ENCODE peak calls at places on chromosomes 7 and 10, in five cellular contexts. One of them, this sample, is unnamed.

GRCh38 chr7:35035511-35035921 is 1.8 kb downstream of the DPY19L1 start:
- DNase-seq in mesenchymal stem cell: peak
- DNase-seq in neuronal stem cell: no peak
- DNase-seq in H9: no peak
- DNase-seq in H1: no peak
- DNase-seq in this sample: no peak

GRCh38 chr10:119350529-119351001 is 143.2 kb downstream of the GRK5 start:
- DNase-seq in mesenchymal stem cell: no peak
- DNase-seq in neuronal stem cell: no peak
- DNase-seq in H9: no peak
- DNase-seq in H1: no peak
- DNase-seq in this sample: peak

GRCh38 chr10:44920252-44920651 is 9.1 kb downstream of the TMEM72 start:
- DNase-seq in mesenchymal stem cell: no peak
- DNase-seq in neuronal stem cell: no peak
- DNase-seq in H9: no peak
- DNase-seq in H1: peak
- DNase-seq in this sample: no peak

GRCh38 chr10:18043607-18044006 is 91.9 kb downstream of the SLC39A12 start:
- DNase-seq in mesenchymal stem cell: no peak
- DNase-seq in neuronal stem cell: no peak
- DNase-seq in H9: no peak
- DNase-seq in H1: no peak
- DNase-seq in this sample: no peak

GRCh38 chr10:69874464-69874863 is 72.8 kb downstream of the COL13A1 start:
- DNase-seq in mesenchymal stem cell: peak
- DNase-seq in neuronal stem cell: no peak
- DNase-seq in H9: no peak
- DNase-seq in H1: no peak
- DNase-seq in this sample: no peak

GRCh38 chr7:1846331-1847065 is 176.4 kb downstream of the ELFN1 start:
- DNase-seq in mesenchymal stem cell: no peak
- DNase-seq in neuronal stem cell: no peak
- DNase-seq in H9: no peak
- DNase-seq in H1: no peak
- DNase-seq in this sample: no peak

GRCh38 chr7:155483245-155483644 is 25.3 kb downstream of the EN2 start:
- DNase-seq in mesenchymal stem cell: no peak
- DNase-seq in neuronal stem cell: no peak
- DNase-seq in H9: no peak
- DNase-seq in H1: no peak
- DNase-seq in this sample: no peak

GRCh38 chr10:72379776-72380175 is 25.1 kb upstream of the DNAJB12 start:
- DNase-seq in mesenchymal stem cell: no peak
- DNase-seq in neuronal stem cell: no peak
- DNase-seq in H9: no peak
- DNase-seq in H1: no peak
- DNase-seq in this sample: no peak

GRCh38 chr7:150904342-150904909 is 52.1 kb downstream of the AOC1 start:
- DNase-seq in mesenchymal stem cell: no peak
- DNase-seq in neuronal stem cell: no peak
- DNase-seq in H9: no peak
- DNase-seq in H1: no peak
- DNase-seq in this sample: no peak

GRCh38 chr7:107773027-107773426 is 29.1 kb downstream of the CBLL1 start:
- DNase-seq in mesenchymal stem cell: no peak
- DNase-seq in neuronal stem cell: no peak
- DNase-seq in H9: no peak
- DNase-seq in H1: no peak
- DNase-seq in this sample: no peak

GRCh38 chr7:107768263-107768662 is 24.3 kb downstream of the CBLL1 start:
- DNase-seq in mesenchymal stem cell: no peak
- DNase-seq in neuronal stem cell: no peak
- DNase-seq in H9: no peak
- DNase-seq in H1: no peak
- DNase-seq in this sample: peak

GRCh38 chr7:107767391-107767790 is 23.4 kb downstream of the CBLL1 start:
- DNase-seq in mesenchymal stem cell: no peak
- DNase-seq in neuronal stem cell: no peak
- DNase-seq in H9: no peak
- DNase-seq in H1: no peak
- DNase-seq in this sample: no peak
- H3K4ac ChIP-seq in mesenchymal stem cell: no peak
- H3K4ac ChIP-seq in neuronal stem cell: no peak
- H3K4ac ChIP-seq in H9: no peak
- H3K4ac ChIP-seq in H1: no peak
- H3K4ac ChIP-seq in this sample: no peak

DNA sequence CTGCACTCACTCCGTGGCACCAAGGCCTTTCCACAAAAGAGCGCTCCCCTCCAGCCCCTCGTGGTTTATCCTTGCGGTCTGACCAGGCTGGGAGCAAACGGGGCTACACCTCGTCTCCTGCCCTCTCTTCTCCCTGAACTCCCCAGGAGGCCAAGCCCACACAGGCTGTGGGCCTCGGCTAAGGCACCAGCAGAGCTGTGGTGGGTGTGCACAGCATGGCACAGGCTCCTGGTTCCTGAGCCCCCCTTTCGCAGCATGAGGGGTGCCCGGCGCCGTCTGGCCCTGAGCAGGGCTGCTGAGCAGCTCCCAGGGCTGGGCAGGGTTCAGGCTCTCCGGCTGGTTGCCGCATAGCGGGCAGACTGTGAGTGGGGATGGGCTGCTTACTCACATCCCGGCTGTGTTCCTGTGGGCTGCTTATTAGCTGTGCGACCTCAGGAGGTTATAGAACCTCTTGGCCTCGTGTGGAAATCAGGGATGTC is 90.4 kb downstream of the ZMIZ1 start:
- DNase-seq in mesenchymal stem cell: peak
- DNase-seq in neuronal stem cell: no peak
- DNase-seq in H9: no peak
- DNase-seq in H1: no peak
- DNase-seq in this sample: no peak
- H3K23ac ChIP-seq in mesenchymal stem cell: peak
- H3K23ac ChIP-seq in neuronal stem cell: peak
- H3K23ac ChIP-seq in H9: no peak
- H3K23ac ChIP-seq in H1: no peak
- H3K23ac ChIP-seq in this sample: no peak

DNA sequence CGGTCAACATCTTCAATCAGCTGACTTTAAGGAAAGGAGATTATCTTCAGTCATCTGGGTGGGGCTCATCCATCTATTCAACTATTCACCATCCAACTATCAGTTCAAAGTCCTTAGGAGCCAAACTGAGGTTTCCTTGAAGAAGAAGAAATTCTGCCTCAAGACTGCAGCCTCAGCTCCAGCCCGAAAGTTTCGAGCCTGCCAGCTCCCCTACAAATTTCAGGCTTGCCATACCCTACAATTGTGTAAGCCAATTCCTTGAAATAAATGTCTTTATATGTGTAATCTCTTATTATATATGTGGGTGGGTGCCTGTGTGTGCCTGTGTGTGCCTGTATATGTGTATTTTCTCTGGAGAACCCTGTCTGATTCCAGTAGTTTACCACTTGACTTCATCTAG is 447.8 kb downstream of the INHBA start:
- DNase-seq in mesenchymal stem cell: no peak
- DNase-seq in neuronal stem cell: no peak
- DNase-seq in H9: no peak
- DNase-seq in H1: no peak
- DNase-seq in this sample: no peak
- H3K4ac ChIP-seq in mesenchymal stem cell: no peak
- H3K4ac ChIP-seq in neuronal stem cell: no peak
- H3K4ac ChIP-seq in H9: no peak
- H3K4ac ChIP-seq in H1: no peak
- H3K4ac ChIP-seq in this sample: no peak

DNA sequence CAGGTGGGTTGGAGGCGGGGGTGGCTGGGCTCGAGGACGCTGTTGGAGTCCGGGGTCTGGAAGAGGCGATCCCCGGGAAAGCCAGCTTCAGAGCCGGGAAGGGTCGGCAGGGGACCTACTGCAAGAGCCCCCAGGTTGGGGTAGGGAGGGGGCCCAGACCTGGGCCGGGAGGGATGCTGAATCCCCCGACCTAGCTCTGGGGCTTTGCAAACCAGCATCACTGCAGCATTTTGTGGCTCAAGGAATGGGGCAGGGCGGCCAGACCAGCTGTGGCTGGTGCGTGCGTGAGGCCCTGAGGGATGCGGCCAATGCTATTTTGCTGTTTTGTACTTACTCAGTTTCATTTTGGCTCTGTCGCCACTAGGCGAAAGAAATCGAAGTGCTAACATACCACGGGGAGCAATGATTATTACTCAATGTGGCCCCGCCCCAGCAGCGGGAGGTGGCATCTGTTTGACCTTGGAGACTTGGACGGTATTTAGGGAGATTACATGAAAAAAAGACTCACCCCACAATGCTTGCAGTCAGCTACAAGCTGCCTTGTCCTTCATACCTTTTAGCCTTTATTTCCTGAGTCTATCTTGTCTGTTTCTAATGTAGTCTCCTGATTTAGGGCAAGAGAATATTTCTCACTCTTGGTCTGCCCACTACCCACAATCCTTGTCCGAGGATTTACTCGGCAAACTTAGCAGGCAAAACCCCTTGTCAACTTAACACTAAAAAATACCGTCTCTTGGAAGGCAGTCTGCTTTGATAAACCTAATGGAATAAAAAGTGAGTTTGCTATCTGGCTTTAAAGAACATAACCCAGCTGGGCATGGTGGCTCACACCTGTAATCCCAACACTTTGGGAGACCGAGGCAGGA is 16.2 kb downstream of the HSPB1 start:
- DNase-seq in mesenchymal stem cell: peak
- DNase-seq in neuronal stem cell: peak
- DNase-seq in H9: peak
- DNase-seq in H1: no peak
- DNase-seq in this sample: peak
- H3K23ac ChIP-seq in mesenchymal stem cell: peak
- H3K23ac ChIP-seq in neuronal stem cell: peak
- H3K23ac ChIP-seq in H9: no peak
- H3K23ac ChIP-seq in H1: no peak
- H3K23ac ChIP-seq in this sample: no peak

GRCh38 chr7:20778063-20778721 is 8.5 kb downstream of the SP8 start:
- DNase-seq in mesenchymal stem cell: peak
- DNase-seq in neuronal stem cell: peak
- DNase-seq in H9: peak
- DNase-seq in H1: peak
- DNase-seq in this sample: peak

GRCh38 chr7:20777377-20778062 is 9.2 kb downstream of the SP8 start:
- DNase-seq in mesenchymal stem cell: no peak
- DNase-seq in neuronal stem cell: no peak
- DNase-seq in H9: no peak
- DNase-seq in H1: peak
- DNase-seq in this sample: no peak

GRCh38 chr7:20779041-20779440 is 7.6 kb downstream of the SP8 start:
- DNase-seq in mesenchymal stem cell: no peak
- DNase-seq in neuronal stem cell: no peak
- DNase-seq in H9: no peak
- DNase-seq in H1: no peak
- DNase-seq in this sample: no peak

GRCh38 chr7:20776942-20777341 is 9.7 kb downstream of the SP8 start:
- DNase-seq in mesenchymal stem cell: no peak
- DNase-seq in neuronal stem cell: no peak
- DNase-seq in H9: peak
- DNase-seq in H1: peak
- DNase-seq in this sample: no peak

GRCh38 chr7:20776214-20776875 is 10.3 kb downstream of the SP8 start:
- DNase-seq in mesenchymal stem cell: no peak
- DNase-seq in neuronal stem cell: no peak
- DNase-seq in H9: peak
- DNase-seq in H1: peak
- DNase-seq in this sample: no peak
- H3K4ac ChIP-seq in mesenchymal stem cell: no peak
- H3K4ac ChIP-seq in neuronal stem cell: no peak
- H3K4ac ChIP-seq in H9: no peak
- H3K4ac ChIP-seq in H1: no peak
- H3K4ac ChIP-seq in this sample: no peak

GRCh38 chr10:93383562-93383981 is 98.6 kb downstream of the MYOF start:
- DNase-seq in mesenchymal stem cell: peak
- DNase-seq in neuronal stem cell: no peak
- DNase-seq in H9: peak
- DNase-seq in H1: no peak
- DNase-seq in this sample: peak

GRCh38 chr10:93376372-93377296 is 105.5 kb downstream of the MYOF start:
- DNase-seq in mesenchymal stem cell: peak
- DNase-seq in neuronal stem cell: peak
- DNase-seq in H9: peak
- DNase-seq in H1: no peak
- DNase-seq in this sample: peak

GRCh38 chr10:93379366-93380042 is 102.6 kb downstream of the MYOF start:
- DNase-seq in mesenchymal stem cell: peak
- DNase-seq in neuronal stem cell: no peak
- DNase-seq in H9: no peak
- DNase-seq in H1: no peak
- DNase-seq in this sample: no peak

GRCh38 chr10:93380043-93380565 is 102.0 kb downstream of the MYOF start:
- DNase-seq in mesenchymal stem cell: no peak
- DNase-seq in neuronal stem cell: no peak
- DNase-seq in H9: no peak
- DNase-seq in H1: no peak
- DNase-seq in this sample: no peak

DNA sequence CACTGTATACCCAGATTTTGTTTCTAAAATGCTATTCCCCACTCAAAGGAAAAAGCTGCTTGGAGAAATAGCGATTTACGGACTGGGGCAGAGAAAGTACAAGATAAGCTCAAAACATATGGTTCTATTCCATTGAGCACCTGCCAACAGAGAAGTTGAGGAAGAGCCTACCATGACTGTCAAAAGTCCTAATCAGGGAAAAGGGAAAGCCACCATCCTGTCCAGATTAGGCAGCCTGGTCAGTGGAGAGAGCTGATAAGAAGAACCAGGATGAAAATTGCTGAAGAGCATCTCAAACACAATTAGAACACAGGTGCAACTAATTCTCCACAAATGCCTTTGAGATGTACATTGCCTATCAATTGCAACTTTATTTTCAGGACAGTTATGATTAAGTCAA is 104.1 kb downstream of the MYOF start:
- DNase-seq in mesenchymal stem cell: no peak
- DNase-seq in neuronal stem cell: no peak
- DNase-seq in H9: no peak
- DNase-seq in H1: no peak
- DNase-seq in this sample: no peak
- H3K23ac ChIP-seq in mesenchymal stem cell: no peak
- H3K23ac ChIP-seq in neuronal stem cell: no peak
- H3K23ac ChIP-seq in H9: no peak
- H3K23ac ChIP-seq in H1: no peak
- H3K23ac ChIP-seq in this sample: no peak

GRCh38 chr7:30800785-30801252 is 29.6 kb downstream of the MINDY4 start:
- DNase-seq in mesenchymal stem cell: peak
- DNase-seq in neuronal stem cell: peak
- DNase-seq in H9: peak
- DNase-seq in H1: peak
- DNase-seq in this sample: peak

GRCh38 chr7:30796105-30796869 is 25.1 kb downstream of the MINDY4 start:
- DNase-seq in mesenchymal stem cell: peak
- DNase-seq in neuronal stem cell: no peak
- DNase-seq in H9: no peak
- DNase-seq in H1: no peak
- DNase-seq in this sample: no peak

GRCh38 chr7:30797294-30798040 is 26.2 kb downstream of the MINDY4 start:
- DNase-seq in mesenchymal stem cell: peak
- DNase-seq in neuronal stem cell: no peak
- DNase-seq in H9: no peak
- DNase-seq in H1: peak
- DNase-seq in this sample: no peak

GRCh38 chr7:30799976-30800661 is 28.9 kb downstream of the MINDY4 start:
- DNase-seq in mesenchymal stem cell: peak
- DNase-seq in neuronal stem cell: no peak
- DNase-seq in H9: no peak
- DNase-seq in H1: peak
- DNase-seq in this sample: no peak

GRCh38 chr7:30799206-30799975 is 28.2 kb downstream of the MINDY4 start:
- DNase-seq in mesenchymal stem cell: peak
- DNase-seq in neuronal stem cell: no peak
- DNase-seq in H9: no peak
- DNase-seq in H1: peak
- DNase-seq in this sample: peak
- H3K4ac ChIP-seq in mesenchymal stem cell: no peak
- H3K4ac ChIP-seq in neuronal stem cell: no peak
- H3K4ac ChIP-seq in H9: no peak
- H3K4ac ChIP-seq in H1: no peak
- H3K4ac ChIP-seq in this sample: no peak